ENCODE peak calls at places on chromosomes 13 and 19, in eight cellular contexts. L, Q, F, P, U, J, O and B are unnamed samples.

GRCh38 chr13:41193469-41193868 is 900 bp downstream of the KBTBD7 start:
- DNase-seq in F (no peak), P (no peak), U (no peak), L (no peak), O (no peak), J (no peak), Q (no peak), B (no peak)

GRCh38 chr19:16325161-16325527 is 518 bp downstream of the KLF2 start:
- DNase-seq in J (peak; percentile 76), U (no peak), P (no peak), O (peak; percentile 65), Q (no peak), F (no peak), L (no peak), B (no peak)

GRCh38 chr19:14775855-14776254 is 2.5 kb downstream of the ADGRE2 start:
- DNase-seq in O (no peak), P (no peak), U (no peak), Q (peak; percentile 39), J (peak; percentile 64), L (no peak), F (no peak), B (no peak)

GRCh38 chr13:76637651-76638111 is 248.5 kb downstream of the KCTD12 start:
- DNase-seq in O (peak; percentile 16), F (no peak), Q (no peak), P (no peak), J (no peak), U (peak; percentile 1), L (no peak), B (no peak)

GRCh38 chr19:13770013-13770635 is 4.1 kb upstream of the C19orf53 start:
- DNase-seq in J (no peak), Q (no peak), U (no peak), F (no peak), P (no peak), O (no peak), L (no peak), B (no peak)

GRCh38 chr19:50178320-50178719 is 15.2 kb upstream of the IZUMO2 start:
- DNase-seq in F (no peak), P (no peak), J (no peak), Q (no peak), L (no peak), O (no peak), U (no peak), B (no peak)

GRCh38 chr19:13234518-13234917 is 84.3 kb downstream of the IER2 start:
- DNase-seq in F (peak; percentile 35), Q (no peak), U (no peak), O (peak; percentile 81), L (peak; percentile 76), J (peak; percentile 59), P (peak; percentile 72), B (no peak)

GRCh38 chr19:615619-616018 is 17.7 kb downstream of the POLRMT start:
- DNase-seq in O (no peak), Q (no peak), P (no peak), J (no peak), F (no peak), U (no peak), L (no peak), B (no peak)

GRCh38 chr19:13366529-13367143 is 139.6 kb downstream of the CACNA1A start:
- DNase-seq in P (no peak), U (peak; percentile 31), J (no peak), Q (no peak), F (no peak), L (no peak), O (peak; percentile 27), B (no peak)

GRCh38 chr19:29375429-29376093 is 150.2 kb upstream of the VSTM2B start:
- DNase-seq in L (no peak), P (no peak), F (no peak), U (no peak), O (no peak), J (peak; percentile 19), Q (no peak), B (no peak)

GRCh38 chr19:55241143-55241934 is 12.8 kb upstream of the TMEM86B start:
- DNase-seq in F (no peak), Q (no peak), O (no peak), U (no peak), P (no peak), J (no peak), L (no peak), B (no peak)

GRCh38 chr13:102693781-102694180 is 1.1 kb downstream of the METTL21C start:
- DNase-seq in F (no peak), L (no peak), O (no peak), U (peak; percentile 64), Q (no peak), P (no peak), J (no peak), B (peak; percentile 6)

GRCh38 chr19:3981736-3982681 is 3.3 kb downstream of the EEF2 start:
- DNase-seq in L (no peak), F (no peak), O (peak; percentile 17), J (no peak), Q (no peak), P (no peak), U (no peak), B (no peak)

GRCh38 chr13:78610381-78610883 is 7.1 kb upstream of the POU4F1 start:
- DNase-seq in Q (no peak), J (no peak), F (no peak), P (no peak), O (no peak), L (no peak), U (peak; percentile 49), B (peak; percentile 6)

GRCh38 chr13:44352671-44353070 is 21.0 kb upstream of the SERP2 start:
- DNase-seq in O (no peak), J (no peak), U (no peak), L (no peak), P (no peak), Q (no peak), F (no peak), B (no peak)

GRCh38 chr19:47494729-47495128 is 10.7 kb upstream of the KPTN start:
- DNase-seq in O (peak; percentile 98), L (no peak), F (no peak), U (no peak), Q (no peak), P (peak; percentile 49), J (no peak), B (no peak)

GRCh38 chr13:64925284-64925683 is 2304.9 kb downstream of the PCDH9 start:
- DNase-seq in U (peak; percentile 19), L (no peak), Q (no peak), P (no peak), J (no peak), F (no peak), O (no peak), B (no peak)

GRCh38 chr13:69997061-69997460 is 110.6 kb upstream of the ATXN8OS start:
- DNase-seq in U (no peak), J (no peak), P (no peak), O (no peak), Q (no peak), L (no peak), F (no peak), B (no peak)

GRCh38 chr13:49517461-49517860 is 21.7 kb downstream of the PHF11 start:
- DNase-seq in F (no peak), J (no peak), O (no peak), Q (no peak), P (no peak), U (no peak), L (no peak), B (no peak)

GRCh38 chr19:28296506-28296905 is 916.4 kb downstream of the UQCRFS1 start:
- DNase-seq in L (no peak), O (no peak), P (no peak), F (no peak), Q (no peak), U (no peak), J (no peak), B (no peak)

GRCh38 chr13:90105881-90106496 is 1241.5 kb upstream of the MIR17HG start:
- DNase-seq in O (no peak), U (no peak), J (no peak), Q (no peak), L (no peak), F (no peak), P (no peak), B (no peak)

GRCh38 chr13:113969311-113969972 is 4.4 kb downstream of the C13orf46 start:
- DNase-seq in F (no peak), J (peak; percentile 39), L (no peak), Q (no peak), U (no peak), O (no peak), P (peak; percentile 45), B (no peak)

GRCh38 chr19:41626877-41627276 is at the start of gene CEACAM4:
- DNase-seq in F (no peak), O (no peak), L (no peak), Q (no peak), J (peak; percentile 79), P (peak; percentile 56), U (no peak), B (no peak)

DNA sequence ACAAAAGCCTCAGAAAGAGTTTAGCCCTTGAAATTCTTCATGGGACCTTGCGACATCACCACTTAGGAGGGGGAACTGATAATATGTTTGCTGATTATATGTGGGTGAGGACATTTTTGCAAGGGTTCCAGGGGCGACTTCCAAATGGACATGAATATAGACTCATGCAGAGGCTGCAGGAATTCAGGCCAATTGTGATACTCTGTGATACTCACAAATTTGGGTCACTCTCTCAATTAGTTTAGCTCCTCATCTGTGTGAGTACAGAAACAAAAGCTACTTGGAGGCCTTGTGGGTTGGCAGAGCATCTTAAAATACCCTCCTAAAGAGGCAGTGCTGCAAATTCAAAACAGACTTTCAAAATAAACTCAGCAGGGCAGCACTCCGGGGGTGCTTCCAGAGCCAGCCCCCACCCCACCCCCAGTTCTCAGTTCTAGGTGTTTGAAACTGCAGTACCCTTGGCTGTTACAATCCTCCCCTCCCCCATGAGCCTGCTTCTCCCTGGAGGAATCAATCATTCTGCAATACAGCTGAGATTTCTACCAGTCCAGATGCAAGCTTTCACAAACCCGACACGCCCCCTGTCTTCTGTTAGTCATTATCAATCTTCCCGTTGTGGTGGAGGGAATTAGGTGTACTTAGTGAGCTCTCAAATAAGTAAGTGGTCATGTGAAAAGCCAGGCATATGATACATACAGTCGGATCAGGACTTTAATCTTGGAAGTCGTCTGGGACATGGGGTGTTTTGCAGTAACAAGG is 96.9 kb upstream of the MBNL2 start:
- DNase-seq in P (peak; percentile 76), L (no peak), U (peak; percentile 74), Q (no peak), F (no peak), O (peak; percentile 50), J (no peak), B (no peak)
- TF ChIP-seq CTCF in P (no peak), L (no peak), U (no peak), Q (no peak), F (no peak), O (no peak), J (no peak), B (no peak)

GRCh38 chr13:60707878-60708277 is 310.9 kb downstream of the TDRD3 start:
- DNase-seq in P (no peak), Q (no peak), F (no peak), J (no peak), O (no peak), U (no peak), L (no peak), B (no peak)
- H3K27me3 ChIP-seq in P (no peaks in the 10 kb centered on the region), Q (no peaks in the 10 kb centered on the region), F (no peaks in the 10 kb centered on the region), J (no peaks in the 10 kb centered on the region), O (no peaks in the 10 kb centered on the region), U (no peaks in the 10 kb centered on the region), L (no peaks in the 10 kb centered on the region), B (no peaks in the 10 kb centered on the region)

GRCh38 chr13:33351324-33351723 is 65.8 kb upstream of the STARD13 start:
- DNase-seq in O (no peak), F (no peak), U (peak; percentile 64), L (no peak), P (no peak), Q (no peak), J (no peak), B (no peak)
- TF ChIP-seq CTCF in O (no peak), F (no peak), U (no peak), L (no peak), P (no peak), Q (no peak), J (peak; percentile 14), B (no peak)

GRCh38 chr19:7822910-7823515 is 7.0 kb upstream of the EVI5L start:
- DNase-seq in F (no peak), U (no peak), P (no peak), O (no peak), L (no peak), Q (no peak), J (no peak), B (no peak)
- H3K27me3 ChIP-seq in F (no peaks in the 10 kb centered on the region), U (peaks cover 11% of the 10 kb centered on the region), P (no peaks in the 10 kb centered on the region), O (peaks cover 43% of the 10 kb centered on the region), L (no peaks in the 10 kb centered on the region), Q (no peaks in the 10 kb centered on the region), J (peaks cover 3% of the 10 kb centered on the region), B (peaks cover 10% of the 10 kb centered on the region)